ENCODE peak calls at places on chromosome 9, in five cellular contexts. U is nephron progenitor cell, S is GM23338, K is A549, N is Peyer's patch. O is an unnamed sample.

GRCh38 chr9:99835142-99835541 is 13.5 kb downstream of the NR4A3 start:
- DNase-seq in U (no peak), S (no peak), K (no peak), N (no peak), O (no peak)

GRCh38 chr9:79176298-79176697 is 395.5 kb upstream of the TLE4 start:
- DNase-seq in U (no peak), S (no peak), K (no peak), N (no peak), O (no peak)

GRCh38 chr9:13755551-13755950 is 476.1 kb upstream of the MPDZ start:
- DNase-seq in U (no peak), S (no peak), K (no peak), N (no peak), O (no peak)

GRCh38 chr9:122551371-122551770 is 1.5 kb upstream of the OR1N2 start:
- DNase-seq in U (no peak), S (no peak), K (no peak), N (no peak), O (no peak)

GRCh38 chr9:84456526-84456925 is 116.0 kb upstream of the SLC28A3 start:
- DNase-seq in U (no peak), S (no peak), K (no peak), N (no peak), O (no peak)

GRCh38 chr9:122095010-122095767 is 2.1 kb upstream of the TTLL11 start:
- DNase-seq in U (peak; percentile 58), S (peak; percentile 86), K (peak; percentile 77), N (peak; percentile 64), O (no peak)

GRCh38 chr9:89323257-89323841 is 5.0 kb downstream of the SECISBP2 start:
- DNase-seq in U (no peak), S (no peak), K (no peak), N (no peak), O (no peak)

GRCh38 chr9:134551657-134552348 is 89.8 kb upstream of the COL5A1 start:
- DNase-seq in U (no peak), S (no peak), K (peak; percentile 48), N (no peak), O (no peak)

GRCh38 chr9:124894035-124894740 is 32.3 kb downstream of the ARPC5L start:
- DNase-seq in U (no peak), S (peak; percentile 24), K (no peak), N (no peak), O (no peak)

GRCh38 chr9:96441798-96442445 is 8.0 kb upstream of the HABP4 start:
- DNase-seq in U (no peak), S (peak; percentile 87), K (peak; percentile 56), N (no peak), O (no peak)

GRCh38 chr9:70021026-70021571 is 22.5 kb upstream of the MAMDC2 start:
- DNase-seq in U (no peak), S (no peak), K (no peak), N (no peak), O (no peak)

GRCh38 chr9:113857875-113858274 is 18.2 kb upstream of the ZNF618 start:
- DNase-seq in U (no peak), S (peak; percentile 10), K (no peak), N (no peak), O (no peak)

GRCh38 chr9:35795701-35796100 is 4.3 kb downstream of the NPR2 start:
- DNase-seq in U (no peak), S (no peak), K (no peak), N (no peak), O (no peak)

GRCh38 chr9:35075358-35075757 is 2.9 kb upstream of the VCP start:
- DNase-seq in U (no peak), S (no peak), K (no peak), N (no peak), O (no peak)

GRCh38 chr9:99040911-99041582 is 63.9 kb upstream of the TGFBR1 start:
- DNase-seq in U (no peak), S (peak; percentile 8), K (peak; percentile 5), N (no peak), O (no peak)

GRCh38 chr9:84339523-84339922 is 1.0 kb downstream of the SLC28A3 start:
- DNase-seq in U (no peak), S (no peak), K (no peak), N (no peak), O (no peak)

GRCh38 chr9:89723696-89724095 is 118.9 kb downstream of the GADD45G start:
- DNase-seq in U (no peak), S (no peak), K (no peak), N (no peak), O (no peak)

GRCh38 chr9:83511051-83511450 is 27.1 kb downstream of the FRMD3 start:
- DNase-seq in U (no peak), S (no peak), K (no peak), N (no peak), O (no peak)

GRCh38 chr9:115672477-115673316 is 480.9 kb upstream of the PAPPA start:
- DNase-seq in U (peak; percentile 3), S (peak; percentile 10), K (peak; percentile 96), N (no peak), O (no peak)

GRCh38 chr9:6645153-6646027 is at the start of gene GLDC:
- DNase-seq in U (peak; percentile 71), S (peak; percentile 97), K (peak; percentile 91), N (peak; percentile 34), O (peak; percentile 39)

GRCh38 chr9:12716823-12717222 is 23.6 kb downstream of the TYRP1 start:
- DNase-seq in U (no peak), S (no peak), K (no peak), N (no peak), O (no peak)

GRCh38 chr9:96331236-96331947 is 29.4 kb upstream of the HSD17B3 start:
- DNase-seq in U (no peak), S (peak; percentile 47), K (no peak), N (no peak), O (no peak)

GRCh38 chr9:116806075-116806474 is 119.0 kb downstream of the TRIM32 start:
- DNase-seq in U (peak; percentile 64), S (peak; percentile 83), K (peak; percentile 8), N (no peak), O (no peak)

DNA sequence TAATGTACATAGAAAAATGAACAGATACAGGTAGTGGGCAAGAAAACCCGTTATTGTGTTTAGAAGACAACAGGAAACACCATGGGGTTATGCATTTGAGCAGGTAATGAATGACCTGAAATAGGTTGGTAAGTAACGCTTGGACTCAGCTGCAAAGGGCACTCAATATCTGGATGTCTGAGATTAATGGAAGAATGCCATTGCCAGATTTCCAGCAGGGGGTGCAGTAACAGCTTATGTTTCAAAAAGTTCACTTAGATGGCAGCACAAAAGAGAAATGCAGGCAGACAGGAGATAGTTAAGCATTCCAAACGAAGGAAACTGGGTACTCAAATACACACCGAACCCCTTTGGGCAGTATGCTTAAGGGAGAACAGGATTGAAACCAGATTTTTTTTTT is 285.5 kb upstream of the VLDLR start:
- DNase-seq in U (no peak), S (no peak), K (peak; percentile 17), N (no peak), O (no peak)
- TF ChIP-seq CTCF in U (no peak), S (peak; percentile 22), K (peak; percentile 22), N (no peak), O (no peak)

GRCh38 chr9:136785956-136786355 is 5.2 kb upstream of the TMEM141 start:
- DNase-seq in U (no peak), S (no peak), K (no peak), N (no peak), O (no peak)

GRCh38 chr9:136784997-136785361 is 6.2 kb upstream of the TMEM141 start:
- DNase-seq in U (no peak), S (no peak), K (no peak), N (no peak), O (no peak)

GRCh38 chr9:136782452-136782851 is 8.7 kb upstream of the TMEM141 start:
- DNase-seq in U (no peak), S (no peak), K (no peak), N (no peak), O (no peak)

GRCh38 chr9:136786451-136786850 is 4.7 kb upstream of the TMEM141 start:
- DNase-seq in U (no peak), S (no peak), K (no peak), N (no peak), O (no peak)

DNA sequence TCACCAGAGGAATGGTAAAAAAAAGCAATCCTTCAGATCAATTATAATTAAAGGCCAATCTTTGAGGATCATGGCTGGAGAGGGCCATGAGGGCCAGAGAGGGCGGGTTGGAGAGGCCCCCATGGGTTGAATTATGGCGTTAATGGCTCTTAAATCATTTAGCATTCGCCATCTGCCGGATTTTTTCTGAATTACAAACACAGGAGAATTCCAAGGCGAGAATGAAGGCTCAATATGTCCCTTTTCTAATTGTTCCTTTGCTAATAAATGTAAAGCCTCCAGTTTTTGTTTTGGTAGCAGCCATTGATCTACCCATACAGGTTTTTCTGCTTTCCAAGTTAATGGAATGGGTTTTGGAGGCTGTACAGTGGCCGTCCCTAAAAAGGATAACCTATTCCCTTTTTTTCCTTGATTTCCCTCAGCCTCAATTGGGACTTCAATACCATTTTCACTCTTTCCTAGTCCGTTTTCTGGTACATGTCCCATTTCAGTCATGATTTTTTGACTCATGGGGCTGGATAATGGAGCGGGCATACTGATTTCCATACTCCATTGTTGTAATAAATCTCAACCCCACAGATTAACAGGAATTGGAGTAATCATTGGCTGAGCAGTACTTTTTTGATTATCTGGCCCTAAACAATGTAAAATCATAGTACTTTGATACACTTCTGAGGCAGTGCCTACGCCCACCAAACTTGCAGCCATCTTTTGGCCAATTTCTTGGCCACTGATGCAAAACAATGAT is 6.7 kb upstream of the TMEM141 start:
- DNase-seq in U (no peak), S (peak; percentile 60), K (peak; percentile 51), N (no peak), O (no peak)
- TF ChIP-seq CTCF in U (no peak), S (peak; percentile 30), K (peak; percentile 66), N (peak; percentile 47), O (no peak)

DNA sequence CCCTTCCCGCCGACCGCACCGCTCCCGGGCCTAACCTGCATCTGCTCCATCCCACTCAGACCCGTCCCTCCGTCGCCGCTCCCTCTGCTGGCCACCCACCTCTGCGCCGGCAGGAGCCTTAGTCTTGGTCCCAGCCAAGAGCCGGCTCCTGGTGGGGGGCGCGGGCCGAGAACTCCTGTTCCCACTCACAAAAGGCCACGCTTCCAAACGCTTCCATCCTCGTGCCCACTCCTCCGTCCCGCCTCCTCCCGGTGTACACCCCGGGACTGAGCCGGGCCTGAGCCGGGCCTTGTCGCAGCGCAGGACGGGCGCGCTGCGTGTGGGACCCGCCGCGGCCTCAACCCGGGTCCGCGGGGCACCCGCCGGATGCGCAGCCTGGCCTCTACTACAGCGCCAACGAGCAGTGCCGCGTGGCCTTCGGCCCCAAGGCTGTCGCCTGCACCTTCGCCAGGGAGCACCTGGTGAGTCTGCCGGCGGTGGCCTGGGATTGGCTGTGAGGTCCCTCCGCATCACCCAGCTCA is 7.5 kb downstream of the ADAMTS13 start:
- DNase-seq in U (peak; percentile 79), S (peak; percentile 92), K (peak; percentile 60), N (peak; percentile 49), O (peak; percentile 40)
- TF ChIP-seq CTCF in U (peak; percentile 28), S (peak; percentile 66), K (peak; percentile 19), N (no peak), O (no peak)

DNA sequence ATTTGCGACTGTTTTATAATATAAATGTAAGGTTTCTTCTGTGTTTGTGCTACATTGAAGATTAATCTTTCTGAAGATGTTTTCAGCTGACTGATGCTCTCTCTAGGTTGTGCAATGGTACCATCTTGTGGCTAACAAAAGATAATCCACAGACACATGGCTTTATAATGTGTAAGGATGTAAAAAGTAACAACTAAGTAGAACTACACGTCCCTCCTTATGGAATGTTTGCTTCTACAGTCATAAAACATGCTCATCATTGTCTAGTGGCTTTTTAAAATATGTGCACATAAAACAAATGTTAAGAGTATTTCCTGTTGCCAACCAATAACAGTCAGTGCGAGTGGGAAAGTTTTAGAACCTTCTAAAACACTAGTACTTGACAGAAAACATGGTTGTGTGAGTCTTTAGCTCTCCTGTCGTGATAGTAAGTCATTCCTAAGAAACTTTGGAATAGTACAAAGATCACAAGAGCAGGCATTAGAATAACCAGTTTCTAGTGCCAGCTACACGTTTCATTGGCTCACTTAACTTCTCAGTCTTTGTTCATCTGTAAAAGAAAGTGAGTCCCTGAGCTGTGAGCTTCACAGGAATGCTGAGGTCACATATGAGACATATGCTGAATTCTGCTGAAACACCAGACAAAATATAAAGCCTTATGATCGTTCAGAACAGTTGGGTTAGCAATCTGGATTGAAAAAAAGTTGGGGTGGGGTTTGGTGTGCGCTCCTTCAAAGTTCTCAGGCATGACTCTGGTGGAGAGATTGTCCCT is 75.7 kb upstream of the GLIS3 start:
- DNase-seq in U (no peak), S (peak; percentile 30), K (peak; percentile 59), N (no peak), O (no peak)
- TF ChIP-seq CTCF in U (peak; percentile 56), S (peak; percentile 66), K (peak; percentile 90), N (no peak), O (no peak)